ENCODE peak calls at places on chromosomes 16 and 17, in six cellular contexts. M, L, T, P, E and D are unnamed samples.

GRCh38 chr16:3246876-3247275 is 9.6 kb downstream of the MEFV start:
- DNase-seq in M (no peak), L (no peak), T (no peak), P (no peak), E (no peak), D (no peak)

GRCh38 chr17:78774956-78775571 is 7.0 kb downstream of the CYTH1 start:
- DNase-seq in M (no peak), L (peak; percentile 54), T (no peak), P (no peak), E (no peak), D (no peak)

GRCh38 chr16:54412777-54413455 is 126.3 kb upstream of the IRX3 start:
- DNase-seq in M (no peak), L (no peak), T (no peak), P (no peak), E (no peak), D (no peak)

GRCh38 chr16:72120026-72120425 is 26.4 kb downstream of the DHX38 start:
- DNase-seq in M (no peak), L (no peak), T (no peak), P (no peak), E (no peak), D (no peak)

GRCh38 chr17:8997994-8998628 is 23.2 kb upstream of the NTN1 start:
- DNase-seq in M (peak; percentile 76), L (peak; percentile 54), T (peak; percentile 70), P (peak; percentile 62), E (peak; percentile 64), D (peak; percentile 44)

GRCh38 chr17:42750730-42751356 is 6.0 kb upstream of the EZH1 start:
- DNase-seq in M (no peak), L (no peak), T (no peak), P (no peak), E (peak; percentile 86), D (no peak)

GRCh38 chr17:16923097-16923903 is 48.6 kb downstream of the TNFRSF13B start:
- DNase-seq in M (no peak), L (no peak), T (no peak), P (no peak), E (no peak), D (no peak)

GRCh38 chr17:40301315-40301714 is 7.7 kb upstream of the RARA start:
- DNase-seq in M (no peak), L (no peak), T (no peak), P (no peak), E (no peak), D (no peak)

GRCh38 chr17:73765824-73766563 is 121.7 kb upstream of the SDK2 start:
- DNase-seq in M (no peak), L (no peak), T (no peak), P (no peak), E (no peak), D (no peak)

GRCh38 chr16:5678371-5678770 is 580.8 kb upstream of the EEF2KMT start:
- DNase-seq in M (peak; percentile 83), L (no peak), T (no peak), P (no peak), E (peak; percentile 15), D (no peak)

GRCh38 chr16:21076186-21076883 is 74.3 kb downstream of the DNAH3 start:
- DNase-seq in M (no peak), L (no peak), T (no peak), P (no peak), E (no peak), D (peak; percentile 5)

GRCh38 chr17:48860034-48860433 is 29.2 kb downstream of the CALCOCO2 start:
- DNase-seq in M (no peak), L (no peak), T (no peak), P (no peak), E (no peak), D (no peak)

GRCh38 chr16:35506898-35507194 is 2047.4 kb downstream of the TP53TG3F start:
- DNase-seq in M (no peak), L (no peak), T (no peak), P (no peak), E (no peak), D (no peak)

GRCh38 chr16:85524630-85525463 is 88.3 kb upstream of the GSE1 start:
- DNase-seq in M (peak; percentile 51), L (no peak), T (peak; percentile 89), P (peak; percentile 32), E (no peak), D (peak; percentile 79)

GRCh38 chr17:37067555-37068111 is 118.9 kb downstream of the AATF start:
- DNase-seq in M (no peak), L (no peak), T (peak; percentile 84), P (peak; percentile 78), E (peak; percentile 47), D (peak; percentile 87)

GRCh38 chr16:68954871-68955635 is 111.7 kb downstream of the TANGO6 start:
- DNase-seq in M (peak; percentile 64), L (no peak), T (no peak), P (no peak), E (no peak), D (no peak)

GRCh38 chr17:12318614-12319266 is 298.1 kb downstream of the MAP2K4 start:
- DNase-seq in M (no peak), L (no peak), T (no peak), P (no peak), E (no peak), D (peak; percentile 2)

GRCh38 chr17:33949100-33949499 is 306.0 kb upstream of the CCL2 start:
- DNase-seq in M (peak; percentile 70), L (no peak), T (no peak), P (no peak), E (peak; percentile 72), D (no peak)

GRCh38 chr17:153851-154250 is 16.5 kb downstream of the SCGB1C2 start:
- DNase-seq in M (no peak), L (no peak), T (no peak), P (no peak), E (no peak), D (no peak)

GRCh38 chr17:48909796-48910195 is 1.6 kb downstream of the UBE2Z start:
- DNase-seq in M (no peak), L (no peak), T (no peak), P (no peak), E (no peak), D (peak; percentile 25)

GRCh38 chr17:27382025-27382424 is 74.2 kb upstream of the KSR1 start:
- DNase-seq in M (no peak), L (no peak), T (no peak), P (no peak), E (no peak), D (no peak)

GRCh38 chr16:12538667-12539081 is 265.0 kb downstream of the CPPED1 start:
- DNase-seq in M (no peak), L (no peak), T (no peak), P (no peak), E (no peak), D (no peak)

GRCh38 chr17:78671607-78672404 is 94.6 kb upstream of the DNAH17 start:
- DNase-seq in M (no peak), L (no peak), T (no peak), P (peak; percentile 36), E (no peak), D (peak; percentile 47)

GRCh38 chr16:81600275-81600674 is 155.7 kb downstream of the CMIP start:
- DNase-seq in M (peak; percentile 35), L (no peak), T (peak; percentile 51), P (peak; percentile 73), E (no peak), D (peak; percentile 33)

GRCh38 chr17:54864636-54865420 is 35.8 kb upstream of the TOM1L1 start:
- DNase-seq in M (no peak), L (no peak), T (no peak), P (no peak), E (peak; percentile 55), D (no peak)

GRCh38 chr16:11152205-11152604 is 103.8 kb downstream of the SOCS1 start:
- DNase-seq in M (no peak), L (no peak), T (no peak), P (no peak), E (peak; percentile 42), D (no peak)

GRCh38 chr17:42536048-42536371 is at the start of gene NAGLU:
- DNase-seq in M (peak; percentile 88), L (peak; percentile 59), T (peak; percentile 86), P (peak; percentile 89), E (peak; percentile 100), D (peak; percentile 90)

GRCh38 chr16:75196826-75197225 is 10.1 kb downstream of the CTRB2 start:
- DNase-seq in M (no peak), L (no peak), T (no peak), P (no peak), E (no peak), D (no peak)

GRCh38 chr17:67575325-67575724 is 142.4 kb upstream of the NOL11 start:
- DNase-seq in M (no peak), L (no peak), T (no peak), P (no peak), E (no peak), D (no peak)

GRCh38 chr17:14621826-14622621 is 321.1 kb downstream of the HS3ST3B1 start:
- DNase-seq in M (no peak), L (no peak), T (no peak), P (no peak), E (no peak), D (no peak)
- H3K4me3 ChIP-seq in M (no peak overlapping the region), L (no peak overlapping the region), T (no peak overlapping the region), P (no peak overlapping the region), E (no peak overlapping the region), D (no peak overlapping the region)

GRCh38 chr16:88758944-88759244 is 26.1 kb downstream of the PIEZO1 start:
- DNase-seq in M (no peak), L (no peak), T (no peak), P (no peak), E (no peak), D (no peak)

GRCh38 chr16:88760424-88761142 is 24.4 kb downstream of the PIEZO1 start:
- DNase-seq in M (no peak), L (no peak), T (peak; percentile 74), P (no peak), E (no peak), D (no peak)

GRCh38 chr16:88758227-88758943 is 26.6 kb downstream of the PIEZO1 start:
- DNase-seq in M (no peak), L (no peak), T (peak; percentile 74), P (no peak), E (no peak), D (no peak)

GRCh38 chr16:88759976-88760350 is 25.1 kb downstream of the PIEZO1 start:
- DNase-seq in M (no peak), L (no peak), T (no peak), P (no peak), E (no peak), D (no peak)

GRCh38 chr16:88759245-88759975 is 25.6 kb downstream of the PIEZO1 start:
- DNase-seq in M (peak; percentile 79), L (peak; percentile 27), T (peak; percentile 52), P (peak; percentile 30), E (no peak), D (peak; percentile 86)
- H3K4me3 ChIP-seq in M (no peak overlapping the region), L (no peak overlapping the region), T (no peak overlapping the region), P (no peak overlapping the region), E (no peak overlapping the region), D (no peak overlapping the region)

DNA sequence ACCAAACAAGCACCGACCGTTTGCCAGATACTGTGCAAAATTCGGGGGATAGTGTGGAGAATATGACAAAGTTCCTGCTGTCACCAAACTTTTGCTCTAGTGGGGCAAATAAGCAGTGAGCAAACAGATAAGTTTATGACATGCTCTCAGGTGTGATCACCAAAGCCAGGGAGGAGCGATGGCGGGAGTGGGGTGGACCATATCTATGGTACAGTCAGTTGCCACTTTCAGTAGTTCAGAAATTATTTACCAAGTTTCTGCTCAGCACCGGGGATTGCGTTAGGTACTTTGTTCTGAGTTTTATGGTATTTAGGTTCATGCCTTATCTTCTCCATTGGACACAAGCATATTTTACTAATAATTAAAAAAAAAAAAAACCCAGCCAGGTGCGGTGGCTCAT is 11.9 kb downstream of the MSI2 start:
- DNase-seq in M (no peak), L (no peak), T (no peak), P (no peak), E (no peak), D (no peak)
- H3K4me3 ChIP-seq in M (no peak overlapping the region), L (no peak overlapping the region), T (no peak overlapping the region), P (no peak overlapping the region), E (no peak overlapping the region), D (no peak overlapping the region)

GRCh38 chr16:58345574-58346354 is 46.5 kb upstream of the GINS3 start:
- DNase-seq in M (no peak), L (no peak), T (no peak), P (peak; percentile 7), E (no peak), D (no peak)
- H3K4me3 ChIP-seq in M (no peak overlapping the region), L (no peak overlapping the region), T (no peak overlapping the region), P (no peak overlapping the region), E (no peak overlapping the region), D (no peak overlapping the region)